ENCODE peak calls at places on chromosome 15, in eight cellular contexts. One of them, this sample, is unnamed.

GRCh38 chr15:95295905-95296618 is 1034.4 kb upstream of the NR2F2 start:
- DNase-seq in GM13977: no peak
- DNase-seq in GM23338: no peak
- DNase-seq in HT-29: no peak
- DNase-seq in activated gamma-delta T cell treated with Interleukin-2 at 50 U/mL for 16 hours: no peak
- DNase-seq in midbrain: no peak
- DNase-seq in BJ: no peak
- DNase-seq in stimulated activated CD4-positive, alpha-beta T cell treated with anti-CD3 and anti-CD28 coated beads, Interleukin-4, amount 100 ng/mL, for 4 hours: no peak
- DNase-seq in this sample: no peak

GRCh38 chr15:68272797-68273271 is 4.7 kb upstream of the FEM1B start:
- DNase-seq in GM13977: no peak
- DNase-seq in GM23338: no peak
- DNase-seq in HT-29: no peak
- DNase-seq in activated gamma-delta T cell treated with Interleukin-2 at 50 U/mL for 16 hours: no peak
- DNase-seq in midbrain: no peak
- DNase-seq in BJ: peak
- DNase-seq in stimulated activated CD4-positive, alpha-beta T cell treated with anti-CD3 and anti-CD28 coated beads, Interleukin-4, amount 100 ng/mL, for 4 hours: no peak
- DNase-seq in this sample: no peak

GRCh38 chr15:65841121-65841930 is 28.0 kb upstream of the RAB11A start:
- DNase-seq in GM13977: no peak
- DNase-seq in GM23338: no peak
- DNase-seq in HT-29: no peak
- DNase-seq in activated gamma-delta T cell treated with Interleukin-2 at 50 U/mL for 16 hours: no peak
- DNase-seq in midbrain: no peak
- DNase-seq in BJ: no peak
- DNase-seq in stimulated activated CD4-positive, alpha-beta T cell treated with anti-CD3 and anti-CD28 coated beads, Interleukin-4, amount 100 ng/mL, for 4 hours: no peak
- DNase-seq in this sample: no peak

GRCh38 chr15:94929282-94929681 is 697.9 kb downstream of the MCTP2 start:
- DNase-seq in GM13977: no peak
- DNase-seq in GM23338: no peak
- DNase-seq in HT-29: no peak
- DNase-seq in activated gamma-delta T cell treated with Interleukin-2 at 50 U/mL for 16 hours: no peak
- DNase-seq in midbrain: no peak
- DNase-seq in BJ: no peak
- DNase-seq in stimulated activated CD4-positive, alpha-beta T cell treated with anti-CD3 and anti-CD28 coated beads, Interleukin-4, amount 100 ng/mL, for 4 hours: no peak
- DNase-seq in this sample: no peak

GRCh38 chr15:70111203-70112017 is 13.7 kb upstream of the TLE3 start:
- DNase-seq in GM13977: no peak
- DNase-seq in GM23338: peak
- DNase-seq in HT-29: peak
- DNase-seq in activated gamma-delta T cell treated with Interleukin-2 at 50 U/mL for 16 hours: no peak
- DNase-seq in midbrain: peak
- DNase-seq in BJ: no peak
- DNase-seq in stimulated activated CD4-positive, alpha-beta T cell treated with anti-CD3 and anti-CD28 coated beads, Interleukin-4, amount 100 ng/mL, for 4 hours: no peak
- DNase-seq in this sample: no peak

GRCh38 chr15:48631191-48631770 is 14.2 kb downstream of the FBN1 start:
- DNase-seq in GM13977: no peak
- DNase-seq in GM23338: peak
- DNase-seq in HT-29: no peak
- DNase-seq in activated gamma-delta T cell treated with Interleukin-2 at 50 U/mL for 16 hours: no peak
- DNase-seq in midbrain: no peak
- DNase-seq in BJ: no peak
- DNase-seq in stimulated activated CD4-positive, alpha-beta T cell treated with anti-CD3 and anti-CD28 coated beads, Interleukin-4, amount 100 ng/mL, for 4 hours: no peak
- DNase-seq in this sample: no peak

GRCh38 chr15:39434751-39435238 is 146.1 kb upstream of the THBS1 start:
- DNase-seq in GM13977: no peak
- DNase-seq in GM23338: peak
- DNase-seq in HT-29: peak
- DNase-seq in activated gamma-delta T cell treated with Interleukin-2 at 50 U/mL for 16 hours: no peak
- DNase-seq in midbrain: no peak
- DNase-seq in BJ: no peak
- DNase-seq in stimulated activated CD4-positive, alpha-beta T cell treated with anti-CD3 and anti-CD28 coated beads, Interleukin-4, amount 100 ng/mL, for 4 hours: no peak
- DNase-seq in this sample: no peak

GRCh38 chr15:100515758-100516157 is 13.0 kb downstream of the CERS3 start:
- DNase-seq in GM13977: no peak
- DNase-seq in GM23338: no peak
- DNase-seq in HT-29: no peak
- DNase-seq in activated gamma-delta T cell treated with Interleukin-2 at 50 U/mL for 16 hours: no peak
- DNase-seq in midbrain: no peak
- DNase-seq in BJ: no peak
- DNase-seq in stimulated activated CD4-positive, alpha-beta T cell treated with anti-CD3 and anti-CD28 coated beads, Interleukin-4, amount 100 ng/mL, for 4 hours: no peak
- DNase-seq in this sample: no peak

GRCh38 chr15:34737379-34737928 is 17.3 kb downstream of the GJD2 start:
- DNase-seq in GM13977: no peak
- DNase-seq in GM23338: no peak
- DNase-seq in HT-29: no peak
- DNase-seq in activated gamma-delta T cell treated with Interleukin-2 at 50 U/mL for 16 hours: no peak
- DNase-seq in midbrain: no peak
- DNase-seq in BJ: no peak
- DNase-seq in stimulated activated CD4-positive, alpha-beta T cell treated with anti-CD3 and anti-CD28 coated beads, Interleukin-4, amount 100 ng/mL, for 4 hours: no peak
- DNase-seq in this sample: no peak